ENCODE peak calls at places on chromosomes 12 and 14, in seven cellular contexts. One of them, this sample, is unnamed.

GRCh38 chr14:69002069-69002468 is 23.0 kb upstream of the ACTN1 start:
- DNase-seq in activated CD8-positive, alpha-beta T cell treated with anti-CD3 and anti-CD28 coated beads, Interleukin-2, amount 10 ng/mL, durations not matched to agents 7 days and 5 days: no peak
- DNase-seq in GM12891: no peak
- DNase-seq in Right ventricle myocardium superior: peak
- DNase-seq in skeletal muscle cell: no peak
- DNase-seq in GM04504: no peak
- DNase-seq in thoracic aorta: no peak
- DNase-seq in this sample: no peak

GRCh38 chr14:25677111-25677510 is 627.2 kb upstream of the STXBP6 start:
- DNase-seq in thoracic aorta: no peak
- DNase-seq in GM12891: no peak
- DNase-seq in Right ventricle myocardium superior: no peak
- DNase-seq in skeletal muscle cell: no peak
- DNase-seq in activated CD8-positive, alpha-beta T cell treated with anti-CD3 and anti-CD28 coated beads, Interleukin-2, amount 10 ng/mL, durations not matched to agents 7 days and 5 days: no peak
- DNase-seq in GM04504: no peak
- DNase-seq in this sample: no peak

GRCh38 chr12:132152921-132153321 is 8.7 kb downstream of the NOC4L start:
- DNase-seq in skeletal muscle cell: no peak
- DNase-seq in GM04504: no peak
- DNase-seq in Right ventricle myocardium superior: peak
- DNase-seq in GM12891: no peak
- DNase-seq in thoracic aorta: no peak
- DNase-seq in activated CD8-positive, alpha-beta T cell treated with anti-CD3 and anti-CD28 coated beads, Interleukin-2, amount 10 ng/mL, durations not matched to agents 7 days and 5 days: no peak
- DNase-seq in this sample: peak

GRCh38 chr12:69642531-69642930 is 31.8 kb upstream of the LRRC10 start:
- DNase-seq in skeletal muscle cell: no peak
- DNase-seq in activated CD8-positive, alpha-beta T cell treated with anti-CD3 and anti-CD28 coated beads, Interleukin-2, amount 10 ng/mL, durations not matched to agents 7 days and 5 days: no peak
- DNase-seq in Right ventricle myocardium superior: peak
- DNase-seq in GM12891: no peak
- DNase-seq in GM04504: no peak
- DNase-seq in thoracic aorta: no peak
- DNase-seq in this sample: no peak

GRCh38 chr14:52987514-52987913 is 36.7 kb upstream of the FERMT2 start:
- DNase-seq in thoracic aorta: no peak
- DNase-seq in activated CD8-positive, alpha-beta T cell treated with anti-CD3 and anti-CD28 coated beads, Interleukin-2, amount 10 ng/mL, durations not matched to agents 7 days and 5 days: no peak
- DNase-seq in skeletal muscle cell: no peak
- DNase-seq in GM12891: no peak
- DNase-seq in Right ventricle myocardium superior: no peak
- DNase-seq in GM04504: no peak
- DNase-seq in this sample: no peak

GRCh38 chr12:46082473-46082872 is 92.1 kb upstream of the SCAF11 start:
- DNase-seq in thoracic aorta: no peak
- DNase-seq in Right ventricle myocardium superior: no peak
- DNase-seq in skeletal muscle cell: no peak
- DNase-seq in GM04504: no peak
- DNase-seq in activated CD8-positive, alpha-beta T cell treated with anti-CD3 and anti-CD28 coated beads, Interleukin-2, amount 10 ng/mL, durations not matched to agents 7 days and 5 days: no peak
- DNase-seq in GM12891: no peak
- DNase-seq in this sample: no peak

GRCh38 chr12:2329811-2330210 is 277.0 kb downstream of the CACNA1C start:
- DNase-seq in skeletal muscle cell: no peak
- DNase-seq in activated CD8-positive, alpha-beta T cell treated with anti-CD3 and anti-CD28 coated beads, Interleukin-2, amount 10 ng/mL, durations not matched to agents 7 days and 5 days: no peak
- DNase-seq in thoracic aorta: no peak
- DNase-seq in Right ventricle myocardium superior: no peak
- DNase-seq in GM12891: no peak
- DNase-seq in GM04504: no peak
- DNase-seq in this sample: no peak

GRCh38 chr14:72577521-72577920 is 316.4 kb downstream of the DPF3 start:
- DNase-seq in Right ventricle myocardium superior: no peak
- DNase-seq in thoracic aorta: no peak
- DNase-seq in activated CD8-positive, alpha-beta T cell treated with anti-CD3 and anti-CD28 coated beads, Interleukin-2, amount 10 ng/mL, durations not matched to agents 7 days and 5 days: no peak
- DNase-seq in GM04504: no peak
- DNase-seq in skeletal muscle cell: no peak
- DNase-seq in GM12891: no peak
- DNase-seq in this sample: no peak

GRCh38 chr14:32137313-32137712 is 60.2 kb downstream of the ARHGAP5 start:
- DNase-seq in GM12891: no peak
- DNase-seq in GM04504: no peak
- DNase-seq in Right ventricle myocardium superior: no peak
- DNase-seq in skeletal muscle cell: no peak
- DNase-seq in thoracic aorta: no peak
- DNase-seq in activated CD8-positive, alpha-beta T cell treated with anti-CD3 and anti-CD28 coated beads, Interleukin-2, amount 10 ng/mL, durations not matched to agents 7 days and 5 days: no peak
- DNase-seq in this sample: no peak

GRCh38 chr12:34291001-34291400 is 268.7 kb downstream of the ALG10 start:
- DNase-seq in GM04504: no peak
- DNase-seq in Right ventricle myocardium superior: no peak
- DNase-seq in thoracic aorta: no peak
- DNase-seq in GM12891: no peak
- DNase-seq in activated CD8-positive, alpha-beta T cell treated with anti-CD3 and anti-CD28 coated beads, Interleukin-2, amount 10 ng/mL, durations not matched to agents 7 days and 5 days: no peak
- DNase-seq in skeletal muscle cell: no peak
- DNase-seq in this sample: no peak